ENCODE peak calls at places on chromosome 21, in ten cellular contexts. J, Y, K, H, A, N, C, B, Z and W are unnamed samples.

GRCh38 chr21:20551939-20552338 is 446.3 kb upstream of the NCAM2 start:
- DNase-seq in J (no peak), C (no peak), B (no peak), N (no peak), Z (peak), A (no peak), H (no peak), K (no peak), Y (no peak), W (no peak)

GRCh38 chr21:28781602-28782274 is 210.9 kb downstream of the LTN1 start:
- DNase-seq in Z (peak), K (no peak), C (peak), N (no peak), Y (peak), B (no peak), J (peak), H (no peak), A (peak), W (no peak)

GRCh38 chr21:17454315-17455027 is 58.4 kb upstream of the CXADR start:
- DNase-seq in C (peak), Y (peak), B (peak), A (peak), N (peak), Z (peak), H (peak), K (peak), J (peak), W (peak)

GRCh38 chr21:43600642-43601397 is 58.5 kb downstream of the HSF2BP start:
- DNase-seq in Y (peak), J (peak), Z (peak), C (peak), H (no peak), B (no peak), A (no peak), N (no peak), K (no peak), W (no peak)

GRCh38 chr21:36909901-36910561 is 56.4 kb downstream of the HLCS start:
- DNase-seq in C (peak), N (no peak), Z (peak), K (no peak), A (no peak), Y (peak), H (peak), B (no peak), J (peak), W (no peak)

GRCh38 chr21:27221084-27221483 is 254.2 kb upstream of the ADAMTS5 start:
- DNase-seq in B (no peak), Y (no peak), H (no peak), K (no peak), A (no peak), Z (no peak), N (no peak), C (no peak), J (no peak), W (no peak)

GRCh38 chr21:42614811-42615342 is 38.5 kb upstream of the PDE9A start:
- DNase-seq in A (no peak), J (peak), Z (peak), B (no peak), H (no peak), Y (peak), K (no peak), N (no peak), C (no peak), W (no peak)

GRCh38 chr21:14058566-14058965 is 152.2 kb downstream of the LIPI start:
- DNase-seq in K (no peak), Z (no peak), N (no peak), H (no peak), J (no peak), Y (no peak), C (no peak), A (no peak), B (no peak), W (no peak)

GRCh38 chr21:14901482-14901958 is 163.3 kb downstream of the NRIP1 start:
- DNase-seq in C (peak), H (no peak), N (no peak), Z (no peak), J (peak), Y (peak), B (no peak), K (no peak), A (no peak), W (no peak)

GRCh38 chr21:32233055-32233546 is 45.7 kb downstream of the MIS18A start:
- DNase-seq in Y (no peak), J (no peak), K (no peak), N (no peak), H (no peak), Z (no peak), C (peak), A (no peak), B (no peak), W (no peak)

GRCh38 chr21:25717491-25718139 is 17.1 kb downstream of the ATP5PF start:
- DNase-seq in Y (peak), J (no peak), K (no peak), N (no peak), C (peak), H (no peak), A (peak), B (no peak), Z (peak), W (no peak)

GRCh38 chr21:33318087-33318486 is 6.7 kb upstream of the IFNAR1 start:
- DNase-seq in N (no peak), J (no peak), Z (no peak), B (no peak), C (no peak), A (no peak), Y (no peak), K (no peak), H (no peak), W (no peak)

GRCh38 chr21:33314096-33314495 is 10.7 kb upstream of the IFNAR1 start:
- DNase-seq in K (no peak), J (no peak), N (no peak), C (no peak), H (no peak), A (no peak), B (no peak), Z (no peak), Y (peak), W (no peak)

GRCh38 chr21:33313183-33313582 is 11.6 kb upstream of the IFNAR1 start:
- DNase-seq in J (no peak), Z (no peak), H (no peak), C (no peak), Y (no peak), A (no peak), B (no peak), N (no peak), K (no peak), W (no peak)

GRCh38 chr21:33313611-33314010 is 11.2 kb upstream of the IFNAR1 start:
- DNase-seq in C (no peak), N (no peak), B (no peak), H (no peak), A (no peak), Z (no peak), J (no peak), Y (no peak), K (no peak), W (no peak)

DNA sequence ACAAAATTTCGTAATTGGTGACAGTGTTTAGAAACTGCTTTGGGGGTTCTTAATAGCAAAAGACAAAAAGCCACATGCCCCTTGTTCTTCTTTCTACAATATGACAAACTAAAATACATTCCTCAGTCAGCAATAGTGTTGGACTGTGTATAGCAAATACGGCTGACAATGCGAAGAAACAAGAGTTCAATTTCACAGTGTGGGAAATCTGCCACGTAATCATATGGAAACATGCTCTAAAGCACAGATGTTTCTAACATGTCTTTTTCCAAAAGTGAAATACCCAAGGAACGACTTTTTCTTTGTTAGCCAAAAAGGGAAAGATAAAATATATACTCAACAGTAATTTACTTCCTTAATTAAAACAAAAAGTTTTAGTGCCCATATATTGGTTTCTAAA is 7.5 kb upstream of the IFNAR1 start:
- DNase-seq in N (no peak), H (no peak), C (peak), Y (no peak), J (no peak), K (no peak), Z (no peak), A (no peak), B (no peak), W (no peak)
- TF ChIP-seq CTCF in N (no peak), H (no peak), C (no peak), Y (no peak), J (no peak), K (no peak), Z (no peak), A (no peak), B (no peak), W (no peak)

GRCh38 chr21:16169810-16170209 is 440.0 kb downstream of the USP25 start:
- DNase-seq in B (no peak), C (no peak), J (no peak), H (no peak), A (no peak), Y (no peak), N (no peak), K (no peak), Z (no peak), W (no peak)
- TF ChIP-seq CTCF in B (no peak), C (no peak), J (no peak), H (no peak), A (no peak), Y (no peak), N (no peak), K (no peak), Z (no peak), W (no peak)

DNA sequence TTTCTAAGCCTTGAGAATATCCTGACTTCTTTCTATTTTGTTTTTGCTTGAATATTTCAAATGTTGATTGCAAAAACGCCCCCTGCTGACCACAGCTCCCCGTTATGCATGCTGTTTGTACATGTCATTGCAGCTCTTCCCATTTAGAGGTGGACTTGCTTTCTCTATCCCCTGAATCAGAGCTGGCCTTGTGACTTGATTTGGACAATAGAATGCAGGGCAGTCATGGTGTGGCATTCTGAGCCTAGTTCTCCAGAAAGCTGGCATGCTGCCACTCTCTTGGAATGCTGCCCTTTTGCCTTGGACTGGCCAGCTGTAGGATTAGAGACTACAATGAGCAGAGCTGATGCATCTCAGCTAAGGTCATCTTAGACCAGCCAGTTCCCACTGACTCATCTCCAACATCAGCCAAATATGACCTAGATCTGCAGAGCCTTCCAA is 1561.5 kb downstream of the MRPL39 start:
- DNase-seq in K (peak), H (peak), A (no peak), N (peak), Z (peak), Y (no peak), B (no peak), C (peak), J (peak), W (no peak)
- TF ChIP-seq CTCF in K (no peak), H (no peak), A (peak), N (peak), Z (peak), Y (no peak), B (no peak), C (peak), J (no peak), W (peak)

DNA sequence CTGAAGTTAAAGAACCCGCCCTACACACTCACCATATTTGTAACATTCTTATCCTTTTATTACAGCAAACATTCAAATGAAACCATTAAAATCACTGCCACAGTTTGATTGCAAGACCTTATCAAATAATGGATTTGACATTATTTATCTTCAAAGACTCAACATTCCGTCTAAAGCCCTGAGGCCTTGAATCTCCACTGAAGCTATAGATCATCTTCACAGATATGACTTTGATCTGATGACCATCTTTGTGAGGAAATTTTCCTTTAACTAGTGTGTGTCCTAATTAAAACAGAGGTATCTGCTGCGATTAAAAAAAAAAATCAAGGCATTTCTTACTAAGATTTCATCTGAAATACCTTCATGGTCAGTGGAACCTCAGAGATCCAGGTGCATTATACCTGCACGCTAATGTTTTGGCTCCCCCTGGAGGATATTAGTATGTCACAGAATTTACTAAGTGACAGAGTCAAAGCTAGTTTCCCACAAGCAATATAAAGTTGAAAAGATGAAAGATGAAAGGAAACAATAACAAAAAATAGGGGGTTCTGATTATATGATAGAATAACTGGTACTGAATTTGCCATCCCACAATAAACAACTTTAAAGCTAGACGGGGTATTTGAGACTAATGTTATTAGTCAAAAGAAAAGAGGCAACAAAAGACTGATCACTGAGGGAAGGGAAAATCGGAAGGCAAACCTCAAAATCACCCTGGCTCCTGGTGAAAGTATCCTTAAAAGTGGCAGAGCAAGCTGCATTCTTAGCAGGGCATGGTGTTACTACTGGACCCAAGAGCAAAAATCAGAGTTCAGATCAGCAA is 923.4 kb downstream of the NCAM2 start:
- DNase-seq in J (peak), B (no peak), C (peak), Y (no peak), A (peak), K (no peak), N (no peak), H (no peak), Z (peak), W (no peak)
- TF ChIP-seq CTCF in J (peak), B (peak), C (peak), Y (peak), A (peak), K (peak), N (peak), H (peak), Z (peak), W (peak)

GRCh38 chr21:45806042-45806441 is 162.5 kb downstream of the PCBP3 start:
- DNase-seq in C (no peak), Y (no peak), H (no peak), J (no peak), Z (no peak), K (no peak), N (no peak), B (no peak), A (no peak), W (no peak)

GRCh38 chr21:45803613-45804340 is 160.3 kb downstream of the PCBP3 start:
- DNase-seq in A (no peak), Z (no peak), K (no peak), J (no peak), B (no peak), Y (no peak), N (no peak), C (no peak), H (no peak), W (no peak)

GRCh38 chr21:45802956-45803612 is 159.6 kb downstream of the PCBP3 start:
- DNase-seq in H (no peak), Z (no peak), C (no peak), K (no peak), Y (no peak), N (no peak), B (no peak), A (no peak), J (no peak), W (no peak)

GRCh38 chr21:45805321-45805720 is 161.8 kb downstream of the PCBP3 start:
- DNase-seq in Y (no peak), C (no peak), Z (no peak), N (no peak), B (no peak), A (no peak), H (no peak), J (no peak), K (no peak), W (no peak)

DNA sequence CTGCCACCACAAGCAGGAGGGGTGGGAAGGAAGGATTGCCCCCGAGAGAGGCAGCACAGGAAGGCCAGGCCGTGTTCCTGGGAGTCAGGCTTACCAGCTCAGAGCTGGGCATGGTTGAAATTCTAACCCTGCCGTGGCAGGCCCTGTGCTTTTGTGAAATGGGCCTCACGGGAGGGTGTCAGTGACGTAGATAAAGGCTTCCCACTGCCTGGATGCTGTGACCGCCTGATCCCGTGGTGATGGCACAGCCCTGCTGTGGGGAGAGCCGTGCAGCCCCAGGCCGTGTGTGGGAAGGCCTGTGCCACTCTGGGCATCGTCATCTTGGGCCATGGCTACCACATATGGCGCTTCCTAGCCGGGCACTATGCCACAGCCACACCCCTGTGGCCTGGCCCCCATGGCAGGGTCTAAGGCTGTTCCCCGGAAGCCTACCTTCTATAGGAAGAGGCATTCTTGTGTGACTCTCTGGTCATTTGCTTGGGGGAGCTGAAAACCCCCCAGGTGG is 161.3 kb downstream of the PCBP3 start:
- DNase-seq in J (no peak), B (no peak), C (no peak), K (no peak), Z (no peak), Y (no peak), N (no peak), A (no peak), H (no peak), W (no peak)
- TF ChIP-seq CTCF in J (no peak), B (no peak), C (no peak), K (no peak), Z (no peak), Y (no peak), N (no peak), A (no peak), H (no peak), W (no peak)

DNA sequence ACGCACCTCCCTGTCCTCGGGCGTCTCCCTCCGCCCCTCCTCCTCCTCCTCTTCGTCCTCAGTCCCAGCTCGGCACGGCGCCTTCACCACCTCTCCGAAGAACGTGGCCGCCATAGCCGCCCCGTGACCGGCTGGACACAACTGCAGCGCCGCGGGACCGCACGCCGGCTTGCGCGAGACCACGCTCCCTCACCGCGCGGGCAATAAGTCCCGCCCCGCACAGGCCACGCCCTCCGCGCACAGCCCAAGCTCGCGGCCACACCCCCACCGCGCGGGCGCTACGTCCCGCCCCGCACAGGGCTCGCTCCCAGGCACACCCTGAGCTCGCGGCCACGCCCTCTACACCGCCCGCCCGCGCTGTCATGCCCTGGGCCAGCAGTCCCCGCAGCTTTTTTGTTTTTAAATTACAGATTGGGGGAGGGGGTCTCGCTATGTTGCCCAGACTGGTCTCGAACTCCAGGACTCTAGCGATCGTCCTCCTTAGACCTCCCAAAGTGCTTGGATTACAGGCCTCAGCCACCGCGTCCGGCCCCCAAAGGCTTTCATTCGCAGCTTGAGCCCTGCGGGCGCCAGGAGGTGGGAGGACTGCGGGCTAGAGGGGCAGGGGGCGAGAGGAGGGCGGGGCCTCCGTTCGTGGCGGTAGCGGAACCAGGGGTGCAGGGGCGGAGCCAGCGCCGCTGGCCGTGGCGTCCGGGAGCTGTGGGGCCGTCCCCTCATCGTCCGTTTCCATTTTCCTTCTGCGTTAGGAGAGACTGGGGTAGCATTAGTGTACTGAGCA is at the start of gene PSMG1:
- DNase-seq in B (peak), K (peak), H (peak), A (peak), Y (peak), N (peak), Z (peak), C (peak), J (peak), W (peak)
- TF ChIP-seq CTCF in B (no peak), K (no peak), H (no peak), A (no peak), Y (no peak), N (no peak), Z (no peak), C (no peak), J (no peak), W (no peak)

GRCh38 chr21:34369741-34370140 is 5.6 kb upstream of the SMIM11 start:
- DNase-seq in Z (no peak), N (no peak), H (no peak), K (no peak), B (no peak), C (no peak), A (no peak), J (no peak), Y (no peak), W (no peak)

GRCh38 chr21:34367320-34367935 is 3.6 kb downstream of the KCNE2 start:
- DNase-seq in J (peak), H (peak), N (peak), Z (peak), B (no peak), Y (peak), A (no peak), C (peak), K (peak), W (no peak)

GRCh38 chr21:34372321-34372720 is 3.0 kb upstream of the SMIM11 start:
- DNase-seq in Y (no peak), C (no peak), B (no peak), Z (no peak), A (no peak), J (no peak), K (no peak), H (no peak), N (no peak), W (no peak)
- TF ChIP-seq CTCF in Y (no peak), C (no peak), B (no peak), Z (no peak), A (no peak), J (no peak), K (no peak), H (no peak), N (no peak), W (no peak)